ENCODE peak calls at places on chromosomes 6 and 20, in six cellular contexts. P is adrenal gland, C is AG10803, L is neural crest cell, B is T-cell, Y is RWPE1. A is an unnamed sample.

GRCh38 chr6:35392111-35392702 is 49.8 kb downstream of the PPARD start:
- DNase-seq in L (no peak), P (no peak), Y (peak; percentile 90), B (no peak), C (no peak), A (peak; percentile 99)

GRCh38 chr20:21521596-21522478 is 8.0 kb upstream of the NKX2-2 start:
- DNase-seq in P (no peak), B (no peak), L (no peak), Y (no peak), C (no peak), A (no peak)

GRCh38 chr6:84304881-84305280 is 77.4 kb upstream of the CEP162 start:
- DNase-seq in B (no peak), C (no peak), P (no peak), L (no peak), Y (no peak), A (no peak)

GRCh38 chr6:167559675-167560479 is 235.0 kb downstream of the TTLL2 start:
- DNase-seq in Y (no peak), C (no peak), B (no peak), P (no peak), L (no peak), A (no peak)

GRCh38 chr6:20416063-20416454 is 14.4 kb downstream of the E2F3 start:
- DNase-seq in B (no peak), L (no peak), P (no peak), C (no peak), Y (no peak), A (no peak)

GRCh38 chr6:106501836-106502447 is 127.4 kb downstream of the RTN4IP1 start:
- DNase-seq in C (no peak), P (no peak), L (no peak), Y (no peak), B (no peak), A (peak; percentile 44)

GRCh38 chr6:132465530-132466485 is 47.1 kb downstream of the STX7 start:
- DNase-seq in P (no peak), C (no peak), L (no peak), B (no peak), Y (no peak), A (no peak)

GRCh38 chr6:142635130-142635529 is 309.8 kb downstream of the HIVEP2 start:
- DNase-seq in C (no peak), B (no peak), L (no peak), P (no peak), Y (peak; percentile 17), A (peak; percentile 63)

GRCh38 chr6:22049002-22049401 is 247.8 kb downstream of the PRL start:
- DNase-seq in B (no peak), P (no peak), Y (no peak), L (no peak), C (no peak), A (peak; percentile 33)

GRCh38 chr20:33460711-33461110 is 17.1 kb upstream of the SNTA1 start:
- DNase-seq in Y (no peak), B (no peak), C (no peak), L (no peak), P (no peak), A (peak; percentile 60)

GRCh38 chr6:129598244-129599187 is 111.5 kb downstream of the ARHGAP18 start:
- DNase-seq in Y (peak; percentile 77), L (peak; percentile 9), B (no peak), P (no peak), C (peak; percentile 76), A (peak; percentile 75)

GRCh38 chr6:5866547-5867051 is 140.1 kb downstream of the NRN1 start:
- DNase-seq in B (peak; percentile 27), Y (peak; percentile 56), L (no peak), P (no peak), C (peak; percentile 63), A (peak; percentile 77)

GRCh38 chr6:11096109-11096508 is 2.5 kb downstream of the SMIM13 start:
- DNase-seq in C (peak; percentile 73), Y (peak; percentile 63), L (no peak), P (no peak), B (no peak), A (peak; percentile 89)

GRCh38 chr6:130575971-130576370 is 210.2 kb downstream of the TMEM200A start:
- DNase-seq in P (no peak), L (no peak), B (peak; percentile 55), Y (no peak), C (no peak), A (no peak)

GRCh38 chr6:21949211-21949801 is 347.5 kb downstream of the PRL start:
- DNase-seq in P (no peak), B (no peak), C (no peak), Y (no peak), L (no peak), A (no peak)

A was measured in epithelial cell of esophagus.